ENCODE peak calls at places on chromosome 4, in six cellular contexts. U is HT1080; T is T-helper 2 cell; N is CD4-positive, alpha-beta T cell; O is Calu3; X is stimulated activated CD8-positive, alpha-beta memory T cell treated with anti-CD3 and anti-CD28 coated beads, Interleukin-4, amount 100 ng/mL, for 4 hours. C is an unnamed sample.

GRCh38 chr4:2060578-2061207 is 1.6 kb downstream of the NAT8L start:
- DNase-seq in U (no peak), T (no peak), N (no peak), O (no peak), X (no peak), C (peak; percentile 87)

GRCh38 chr4:143254479-143255216 is 69.9 kb downstream of the USP38 start:
- DNase-seq in U (no peak), T (no peak), N (no peak), O (no peak), X (no peak), C (peak; percentile 84)

GRCh38 chr4:19329077-19329476 is 922.6 kb upstream of the SLIT2 start:
- DNase-seq in U (no peak), T (no peak), N (no peak), O (no peak), X (no peak), C (no peak)

GRCh38 chr4:121428721-121429120 is 47.9 kb upstream of the QRFPR start:
- DNase-seq in U (peak; percentile 67), T (no peak), N (no peak), O (no peak), X (no peak), C (no peak)

GRCh38 chr4:128427832-128428366 is 140.3 kb upstream of the PGRMC2 start:
- DNase-seq in U (peak; percentile 89), T (no peak), N (no peak), O (peak; percentile 65), X (no peak), C (peak; percentile 55)

GRCh38 chr4:27790911-27791310 is 930.3 kb downstream of the STIM2 start:
- DNase-seq in U (peak; percentile 42), T (no peak), N (no peak), O (no peak), X (no peak), C (no peak)

GRCh38 chr4:139589619-139590018 is 33.6 kb upstream of the SETD7 start:
- DNase-seq in U (peak; percentile 26), T (no peak), N (no peak), O (no peak), X (no peak), C (no peak)

GRCh38 chr4:15990570-15991285 is 27.8 kb upstream of the FGFBP2 start:
- DNase-seq in U (peak; percentile 32), T (no peak), N (no peak), O (no peak), X (no peak), C (no peak)

GRCh38 chr4:101501421-101501820 is 154.1 kb upstream of the PPP3CA start:
- DNase-seq in U (no peak), T (no peak), N (no peak), O (no peak), X (no peak), C (no peak)

GRCh38 chr4:93178279-93178678 is 650.3 kb upstream of the ATOH1 start:
- DNase-seq in U (peak; percentile 5), T (no peak), N (no peak), O (no peak), X (no peak), C (no peak)

C was measured in endodermal cell.